ENCODE peak calls at places on chromosomes 2 and 18, in seven cellular contexts. One of them, this sample, is unnamed.

GRCh38 chr2:36366491-36367120 is 11.0 kb downstream of the CRIM1 start:
- DNase-seq in left ventricle myocardium inferior: no peak
- DNase-seq in effector memory CD8-positive, alpha-beta T cell: no peak
- DNase-seq in NCI-H2081: no peak
- DNase-seq in stimulated activated CD4-positive, alpha-beta T cell treated with anti-CD3 and anti-CD28 coated beads, Interleukin-12 subunit alpha, Interleukin-12 subunit beta, amount 100 ng/mL, for 24 hours: no peak
- DNase-seq in left ventricle myocardium superior: no peak
- DNase-seq in NCI-H1105 treated with DMSO at 0.1 percent for 48 hours: no peak
- DNase-seq in this sample: no peak

GRCh38 chr2:25617948-25618646 is 55.3 kb downstream of the DTNB start:
- DNase-seq in left ventricle myocardium inferior: no peak
- DNase-seq in effector memory CD8-positive, alpha-beta T cell: no peak
- DNase-seq in NCI-H2081: peak
- DNase-seq in stimulated activated CD4-positive, alpha-beta T cell treated with anti-CD3 and anti-CD28 coated beads, Interleukin-12 subunit alpha, Interleukin-12 subunit beta, amount 100 ng/mL, for 24 hours: no peak
- DNase-seq in left ventricle myocardium superior: no peak
- DNase-seq in NCI-H1105 treated with DMSO at 0.1 percent for 48 hours: no peak
- DNase-seq in this sample: no peak

GRCh38 chr2:46737577-46737976 is 178.0 kb downstream of the MCFD2 start:
- DNase-seq in left ventricle myocardium inferior: no peak
- DNase-seq in effector memory CD8-positive, alpha-beta T cell: no peak
- DNase-seq in NCI-H2081: peak
- DNase-seq in stimulated activated CD4-positive, alpha-beta T cell treated with anti-CD3 and anti-CD28 coated beads, Interleukin-12 subunit alpha, Interleukin-12 subunit beta, amount 100 ng/mL, for 24 hours: no peak
- DNase-seq in left ventricle myocardium superior: no peak
- DNase-seq in NCI-H1105 treated with DMSO at 0.1 percent for 48 hours: no peak
- DNase-seq in this sample: no peak

GRCh38 chr2:98875081-98875728 is 60.8 kb downstream of the CRACDL start:
- DNase-seq in left ventricle myocardium inferior: no peak
- DNase-seq in effector memory CD8-positive, alpha-beta T cell: no peak
- DNase-seq in NCI-H2081: no peak
- DNase-seq in stimulated activated CD4-positive, alpha-beta T cell treated with anti-CD3 and anti-CD28 coated beads, Interleukin-12 subunit alpha, Interleukin-12 subunit beta, amount 100 ng/mL, for 24 hours: no peak
- DNase-seq in left ventricle myocardium superior: no peak
- DNase-seq in NCI-H1105 treated with DMSO at 0.1 percent for 48 hours: no peak
- DNase-seq in this sample: no peak

GRCh38 chr18:65746936-65747335 is 3.9 kb upstream of the CDH7 start:
- DNase-seq in left ventricle myocardium inferior: no peak
- DNase-seq in effector memory CD8-positive, alpha-beta T cell: no peak
- DNase-seq in NCI-H2081: no peak
- DNase-seq in stimulated activated CD4-positive, alpha-beta T cell treated with anti-CD3 and anti-CD28 coated beads, Interleukin-12 subunit alpha, Interleukin-12 subunit beta, amount 100 ng/mL, for 24 hours: no peak
- DNase-seq in left ventricle myocardium superior: no peak
- DNase-seq in NCI-H1105 treated with DMSO at 0.1 percent for 48 hours: no peak
- DNase-seq in this sample: no peak

GRCh38 chr2:2222931-2223330 is 108.1 kb downstream of the MYT1L start:
- DNase-seq in left ventricle myocardium inferior: no peak
- DNase-seq in effector memory CD8-positive, alpha-beta T cell: no peak
- DNase-seq in NCI-H2081: no peak
- DNase-seq in stimulated activated CD4-positive, alpha-beta T cell treated with anti-CD3 and anti-CD28 coated beads, Interleukin-12 subunit alpha, Interleukin-12 subunit beta, amount 100 ng/mL, for 24 hours: no peak
- DNase-seq in left ventricle myocardium superior: no peak
- DNase-seq in NCI-H1105 treated with DMSO at 0.1 percent for 48 hours: no peak
- DNase-seq in this sample: no peak

GRCh38 chr2:240250985-240251847 is 110.8 kb upstream of the OTOS start:
- DNase-seq in left ventricle myocardium inferior: peak
- DNase-seq in effector memory CD8-positive, alpha-beta T cell: no peak
- DNase-seq in NCI-H2081: no peak
- DNase-seq in stimulated activated CD4-positive, alpha-beta T cell treated with anti-CD3 and anti-CD28 coated beads, Interleukin-12 subunit alpha, Interleukin-12 subunit beta, amount 100 ng/mL, for 24 hours: no peak
- DNase-seq in left ventricle myocardium superior: peak
- DNase-seq in NCI-H1105 treated with DMSO at 0.1 percent for 48 hours: peak
- DNase-seq in this sample: peak

GRCh38 chr18:34352385-34353163 is 127.9 kb upstream of the NOL4 start:
- DNase-seq in left ventricle myocardium inferior: no peak
- DNase-seq in effector memory CD8-positive, alpha-beta T cell: no peak
- DNase-seq in NCI-H2081: peak
- DNase-seq in stimulated activated CD4-positive, alpha-beta T cell treated with anti-CD3 and anti-CD28 coated beads, Interleukin-12 subunit alpha, Interleukin-12 subunit beta, amount 100 ng/mL, for 24 hours: no peak
- DNase-seq in left ventricle myocardium superior: no peak
- DNase-seq in NCI-H1105 treated with DMSO at 0.1 percent for 48 hours: peak
- DNase-seq in this sample: no peak

GRCh38 chr2:153416071-153416470 is 62.5 kb downstream of the RPRM start:
- DNase-seq in left ventricle myocardium inferior: no peak
- DNase-seq in effector memory CD8-positive, alpha-beta T cell: no peak
- DNase-seq in NCI-H2081: peak
- DNase-seq in stimulated activated CD4-positive, alpha-beta T cell treated with anti-CD3 and anti-CD28 coated beads, Interleukin-12 subunit alpha, Interleukin-12 subunit beta, amount 100 ng/mL, for 24 hours: no peak
- DNase-seq in left ventricle myocardium superior: no peak
- DNase-seq in NCI-H1105 treated with DMSO at 0.1 percent for 48 hours: peak
- DNase-seq in this sample: no peak

GRCh38 chr2:214341636-214342035 is 69.2 kb upstream of the VWC2L start:
- DNase-seq in left ventricle myocardium inferior: no peak
- DNase-seq in effector memory CD8-positive, alpha-beta T cell: no peak
- DNase-seq in NCI-H2081: no peak
- DNase-seq in stimulated activated CD4-positive, alpha-beta T cell treated with anti-CD3 and anti-CD28 coated beads, Interleukin-12 subunit alpha, Interleukin-12 subunit beta, amount 100 ng/mL, for 24 hours: no peak
- DNase-seq in left ventricle myocardium superior: no peak
- DNase-seq in NCI-H1105 treated with DMSO at 0.1 percent for 48 hours: no peak
- DNase-seq in this sample: no peak

GRCh38 chr2:72511906-72512305 is 313.9 kb downstream of the EXOC6B start:
- DNase-seq in left ventricle myocardium inferior: no peak
- DNase-seq in effector memory CD8-positive, alpha-beta T cell: no peak
- DNase-seq in NCI-H2081: no peak
- DNase-seq in stimulated activated CD4-positive, alpha-beta T cell treated with anti-CD3 and anti-CD28 coated beads, Interleukin-12 subunit alpha, Interleukin-12 subunit beta, amount 100 ng/mL, for 24 hours: no peak
- DNase-seq in left ventricle myocardium superior: no peak
- DNase-seq in NCI-H1105 treated with DMSO at 0.1 percent for 48 hours: no peak
- DNase-seq in this sample: no peak

GRCh38 chr2:19357383-19358241 is 811 bp downstream of the OSR1 start:
- DNase-seq in left ventricle myocardium inferior: peak
- DNase-seq in effector memory CD8-positive, alpha-beta T cell: no peak
- DNase-seq in NCI-H2081: no peak
- DNase-seq in stimulated activated CD4-positive, alpha-beta T cell treated with anti-CD3 and anti-CD28 coated beads, Interleukin-12 subunit alpha, Interleukin-12 subunit beta, amount 100 ng/mL, for 24 hours: no peak
- DNase-seq in left ventricle myocardium superior: peak
- DNase-seq in NCI-H1105 treated with DMSO at 0.1 percent for 48 hours: no peak
- DNase-seq in this sample: no peak

GRCh38 chr2:98793275-98793674 is 62.3 kb upstream of the MGAT4A start:
- DNase-seq in left ventricle myocardium inferior: no peak
- DNase-seq in effector memory CD8-positive, alpha-beta T cell: no peak
- DNase-seq in NCI-H2081: no peak
- DNase-seq in stimulated activated CD4-positive, alpha-beta T cell treated with anti-CD3 and anti-CD28 coated beads, Interleukin-12 subunit alpha, Interleukin-12 subunit beta, amount 100 ng/mL, for 24 hours: no peak
- DNase-seq in left ventricle myocardium superior: no peak
- DNase-seq in NCI-H1105 treated with DMSO at 0.1 percent for 48 hours: no peak
- DNase-seq in this sample: no peak

GRCh38 chr2:85177031-85177824 is 44.0 kb downstream of the TCF7L1 start:
- DNase-seq in left ventricle myocardium inferior: no peak
- DNase-seq in effector memory CD8-positive, alpha-beta T cell: no peak
- DNase-seq in NCI-H2081: no peak
- DNase-seq in stimulated activated CD4-positive, alpha-beta T cell treated with anti-CD3 and anti-CD28 coated beads, Interleukin-12 subunit alpha, Interleukin-12 subunit beta, amount 100 ng/mL, for 24 hours: no peak
- DNase-seq in left ventricle myocardium superior: no peak
- DNase-seq in NCI-H1105 treated with DMSO at 0.1 percent for 48 hours: no peak
- DNase-seq in this sample: no peak

GRCh38 chr2:128549094-128549493 is 230.4 kb upstream of the HS6ST1 start:
- DNase-seq in left ventricle myocardium inferior: no peak
- DNase-seq in effector memory CD8-positive, alpha-beta T cell: no peak
- DNase-seq in NCI-H2081: no peak
- DNase-seq in stimulated activated CD4-positive, alpha-beta T cell treated with anti-CD3 and anti-CD28 coated beads, Interleukin-12 subunit alpha, Interleukin-12 subunit beta, amount 100 ng/mL, for 24 hours: no peak
- DNase-seq in left ventricle myocardium superior: no peak
- DNase-seq in NCI-H1105 treated with DMSO at 0.1 percent for 48 hours: no peak
- DNase-seq in this sample: no peak

GRCh38 chr2:174342600-174343342 is 8.0 kb downstream of the SP9 start:
- DNase-seq in left ventricle myocardium inferior: no peak
- DNase-seq in effector memory CD8-positive, alpha-beta T cell: peak
- DNase-seq in NCI-H2081: peak
- DNase-seq in stimulated activated CD4-positive, alpha-beta T cell treated with anti-CD3 and anti-CD28 coated beads, Interleukin-12 subunit alpha, Interleukin-12 subunit beta, amount 100 ng/mL, for 24 hours: no peak
- DNase-seq in left ventricle myocardium superior: no peak
- DNase-seq in NCI-H1105 treated with DMSO at 0.1 percent for 48 hours: peak
- DNase-seq in this sample: no peak

GRCh38 chr2:144083211-144083610 is 436.7 kb downstream of the ZEB2 start:
- DNase-seq in left ventricle myocardium inferior: no peak
- DNase-seq in effector memory CD8-positive, alpha-beta T cell: no peak
- DNase-seq in NCI-H2081: no peak
- DNase-seq in stimulated activated CD4-positive, alpha-beta T cell treated with anti-CD3 and anti-CD28 coated beads, Interleukin-12 subunit alpha, Interleukin-12 subunit beta, amount 100 ng/mL, for 24 hours: no peak
- DNase-seq in left ventricle myocardium superior: no peak
- DNase-seq in NCI-H1105 treated with DMSO at 0.1 percent for 48 hours: no peak
- DNase-seq in this sample: no peak

GRCh38 chr2:207142461-207142860 is 23.3 kb downstream of the KLF7 start:
- DNase-seq in left ventricle myocardium inferior: no peak
- DNase-seq in effector memory CD8-positive, alpha-beta T cell: no peak
- DNase-seq in NCI-H2081: no peak
- DNase-seq in stimulated activated CD4-positive, alpha-beta T cell treated with anti-CD3 and anti-CD28 coated beads, Interleukin-12 subunit alpha, Interleukin-12 subunit beta, amount 100 ng/mL, for 24 hours: no peak
- DNase-seq in left ventricle myocardium superior: no peak
- DNase-seq in NCI-H1105 treated with DMSO at 0.1 percent for 48 hours: no peak
- DNase-seq in this sample: no peak

GRCh38 chr2:215624423-215624829 is 188.6 kb upstream of the FN1 start:
- DNase-seq in left ventricle myocardium inferior: no peak
- DNase-seq in effector memory CD8-positive, alpha-beta T cell: no peak
- DNase-seq in NCI-H2081: no peak
- DNase-seq in stimulated activated CD4-positive, alpha-beta T cell treated with anti-CD3 and anti-CD28 coated beads, Interleukin-12 subunit alpha, Interleukin-12 subunit beta, amount 100 ng/mL, for 24 hours: no peak
- DNase-seq in left ventricle myocardium superior: peak
- DNase-seq in NCI-H1105 treated with DMSO at 0.1 percent for 48 hours: no peak
- DNase-seq in this sample: no peak

GRCh38 chr2:170715062-170715931 is at the start of gene SP5:
- DNase-seq in left ventricle myocardium inferior: peak
- DNase-seq in effector memory CD8-positive, alpha-beta T cell: no peak
- DNase-seq in NCI-H2081: peak
- DNase-seq in stimulated activated CD4-positive, alpha-beta T cell treated with anti-CD3 and anti-CD28 coated beads, Interleukin-12 subunit alpha, Interleukin-12 subunit beta, amount 100 ng/mL, for 24 hours: no peak
- DNase-seq in left ventricle myocardium superior: peak
- DNase-seq in NCI-H1105 treated with DMSO at 0.1 percent for 48 hours: no peak
- DNase-seq in this sample: no peak

GRCh38 chr18:24790347-24790746 is 329.9 kb downstream of the HRH4 start:
- DNase-seq in left ventricle myocardium inferior: no peak
- DNase-seq in effector memory CD8-positive, alpha-beta T cell: no peak
- DNase-seq in NCI-H2081: no peak
- DNase-seq in stimulated activated CD4-positive, alpha-beta T cell treated with anti-CD3 and anti-CD28 coated beads, Interleukin-12 subunit alpha, Interleukin-12 subunit beta, amount 100 ng/mL, for 24 hours: no peak
- DNase-seq in left ventricle myocardium superior: no peak
- DNase-seq in NCI-H1105 treated with DMSO at 0.1 percent for 48 hours: no peak
- DNase-seq in this sample: no peak

GRCh38 chr2:16302969-16303592 is 362.6 kb downstream of the CYRIA start:
- DNase-seq in left ventricle myocardium inferior: no peak
- DNase-seq in effector memory CD8-positive, alpha-beta T cell: no peak
- DNase-seq in NCI-H2081: no peak
- DNase-seq in stimulated activated CD4-positive, alpha-beta T cell treated with anti-CD3 and anti-CD28 coated beads, Interleukin-12 subunit alpha, Interleukin-12 subunit beta, amount 100 ng/mL, for 24 hours: no peak
- DNase-seq in left ventricle myocardium superior: no peak
- DNase-seq in NCI-H1105 treated with DMSO at 0.1 percent for 48 hours: no peak
- DNase-seq in this sample: no peak

GRCh38 chr2:685421-685820 is 8.2 kb upstream of the TMEM18 start:
- DNase-seq in left ventricle myocardium inferior: no peak
- DNase-seq in effector memory CD8-positive, alpha-beta T cell: no peak
- DNase-seq in NCI-H2081: no peak
- DNase-seq in stimulated activated CD4-positive, alpha-beta T cell treated with anti-CD3 and anti-CD28 coated beads, Interleukin-12 subunit alpha, Interleukin-12 subunit beta, amount 100 ng/mL, for 24 hours: no peak
- DNase-seq in left ventricle myocardium superior: no peak
- DNase-seq in NCI-H1105 treated with DMSO at 0.1 percent for 48 hours: no peak
- DNase-seq in this sample: no peak

GRCh38 chr18:50013363-50014138 is 181.4 kb downstream of the MYO5B start:
- DNase-seq in left ventricle myocardium inferior: no peak
- DNase-seq in effector memory CD8-positive, alpha-beta T cell: no peak
- DNase-seq in NCI-H2081: no peak
- DNase-seq in stimulated activated CD4-positive, alpha-beta T cell treated with anti-CD3 and anti-CD28 coated beads, Interleukin-12 subunit alpha, Interleukin-12 subunit beta, amount 100 ng/mL, for 24 hours: no peak
- DNase-seq in left ventricle myocardium superior: no peak
- DNase-seq in NCI-H1105 treated with DMSO at 0.1 percent for 48 hours: no peak
- DNase-seq in this sample: no peak

GRCh38 chr18:32461704-32462272 is 8.9 kb downstream of the GAREM1 start:
- DNase-seq in left ventricle myocardium inferior: no peak
- DNase-seq in effector memory CD8-positive, alpha-beta T cell: no peak
- DNase-seq in NCI-H2081: no peak
- DNase-seq in stimulated activated CD4-positive, alpha-beta T cell treated with anti-CD3 and anti-CD28 coated beads, Interleukin-12 subunit alpha, Interleukin-12 subunit beta, amount 100 ng/mL, for 24 hours: no peak
- DNase-seq in left ventricle myocardium superior: no peak
- DNase-seq in NCI-H1105 treated with DMSO at 0.1 percent for 48 hours: no peak
- DNase-seq in this sample: no peak

GRCh38 chr2:145617906-145618305 is 1098.0 kb upstream of the ZEB2 start:
- DNase-seq in left ventricle myocardium inferior: no peak
- DNase-seq in effector memory CD8-positive, alpha-beta T cell: no peak
- DNase-seq in NCI-H2081: no peak
- DNase-seq in stimulated activated CD4-positive, alpha-beta T cell treated with anti-CD3 and anti-CD28 coated beads, Interleukin-12 subunit alpha, Interleukin-12 subunit beta, amount 100 ng/mL, for 24 hours: no peak
- DNase-seq in left ventricle myocardium superior: no peak
- DNase-seq in NCI-H1105 treated with DMSO at 0.1 percent for 48 hours: peak
- DNase-seq in this sample: no peak

GRCh38 chr18:62436636-62437519 is 85.9 kb upstream of the ZCCHC2 start:
- DNase-seq in left ventricle myocardium inferior: peak
- DNase-seq in effector memory CD8-positive, alpha-beta T cell: no peak
- DNase-seq in NCI-H2081: no peak
- DNase-seq in stimulated activated CD4-positive, alpha-beta T cell treated with anti-CD3 and anti-CD28 coated beads, Interleukin-12 subunit alpha, Interleukin-12 subunit beta, amount 100 ng/mL, for 24 hours: no peak
- DNase-seq in left ventricle myocardium superior: peak
- DNase-seq in NCI-H1105 treated with DMSO at 0.1 percent for 48 hours: no peak
- DNase-seq in this sample: no peak

GRCh38 chr2:136019304-136019703 is 33.9 kb upstream of the DARS1 start:
- DNase-seq in left ventricle myocardium inferior: no peak
- DNase-seq in effector memory CD8-positive, alpha-beta T cell: no peak
- DNase-seq in NCI-H2081: no peak
- DNase-seq in stimulated activated CD4-positive, alpha-beta T cell treated with anti-CD3 and anti-CD28 coated beads, Interleukin-12 subunit alpha, Interleukin-12 subunit beta, amount 100 ng/mL, for 24 hours: no peak
- DNase-seq in left ventricle myocardium superior: no peak
- DNase-seq in NCI-H1105 treated with DMSO at 0.1 percent for 48 hours: no peak
- DNase-seq in this sample: no peak

GRCh38 chr2:208042041-208042440 is 16.7 kb upstream of the PLEKHM3 start:
- DNase-seq in left ventricle myocardium inferior: no peak
- DNase-seq in effector memory CD8-positive, alpha-beta T cell: no peak
- DNase-seq in NCI-H2081: no peak
- DNase-seq in stimulated activated CD4-positive, alpha-beta T cell treated with anti-CD3 and anti-CD28 coated beads, Interleukin-12 subunit alpha, Interleukin-12 subunit beta, amount 100 ng/mL, for 24 hours: no peak
- DNase-seq in left ventricle myocardium superior: no peak
- DNase-seq in NCI-H1105 treated with DMSO at 0.1 percent for 48 hours: no peak
- DNase-seq in this sample: no peak

GRCh38 chr2:71779306-71779855 is 326.0 kb downstream of the DYSF start:
- DNase-seq in left ventricle myocardium inferior: no peak
- DNase-seq in effector memory CD8-positive, alpha-beta T cell: no peak
- DNase-seq in NCI-H2081: no peak
- DNase-seq in stimulated activated CD4-positive, alpha-beta T cell treated with anti-CD3 and anti-CD28 coated beads, Interleukin-12 subunit alpha, Interleukin-12 subunit beta, amount 100 ng/mL, for 24 hours: no peak
- DNase-seq in left ventricle myocardium superior: no peak
- DNase-seq in NCI-H1105 treated with DMSO at 0.1 percent for 48 hours: no peak
- DNase-seq in this sample: no peak

GRCh38 chr2:47173986-47174730 is 19.1 kb upstream of the STPG4 start:
- DNase-seq in left ventricle myocardium inferior: no peak
- DNase-seq in effector memory CD8-positive, alpha-beta T cell: no peak
- DNase-seq in NCI-H2081: no peak
- DNase-seq in stimulated activated CD4-positive, alpha-beta T cell treated with anti-CD3 and anti-CD28 coated beads, Interleukin-12 subunit alpha, Interleukin-12 subunit beta, amount 100 ng/mL, for 24 hours: no peak
- DNase-seq in left ventricle myocardium superior: no peak
- DNase-seq in NCI-H1105 treated with DMSO at 0.1 percent for 48 hours: no peak
- DNase-seq in this sample: no peak

GRCh38 chr2:159201321-159202063 is 85.0 kb downstream of the WDSUB1 start:
- DNase-seq in left ventricle myocardium inferior: no peak
- DNase-seq in effector memory CD8-positive, alpha-beta T cell: peak
- DNase-seq in NCI-H2081: no peak
- DNase-seq in stimulated activated CD4-positive, alpha-beta T cell treated with anti-CD3 and anti-CD28 coated beads, Interleukin-12 subunit alpha, Interleukin-12 subunit beta, amount 100 ng/mL, for 24 hours: no peak
- DNase-seq in left ventricle myocardium superior: no peak
- DNase-seq in NCI-H1105 treated with DMSO at 0.1 percent for 48 hours: no peak
- DNase-seq in this sample: no peak

GRCh38 chr2:150286730-150287362 is 200.6 kb downstream of the RND3 start:
- DNase-seq in left ventricle myocardium inferior: no peak
- DNase-seq in effector memory CD8-positive, alpha-beta T cell: no peak
- DNase-seq in NCI-H2081: no peak
- DNase-seq in stimulated activated CD4-positive, alpha-beta T cell treated with anti-CD3 and anti-CD28 coated beads, Interleukin-12 subunit alpha, Interleukin-12 subunit beta, amount 100 ng/mL, for 24 hours: no peak
- DNase-seq in left ventricle myocardium superior: no peak
- DNase-seq in NCI-H1105 treated with DMSO at 0.1 percent for 48 hours: no peak
- DNase-seq in this sample: no peak

GRCh38 chr2:3651686-3652516 is 6.1 kb upstream of the ALLC start:
- DNase-seq in left ventricle myocardium inferior: no peak
- DNase-seq in effector memory CD8-positive, alpha-beta T cell: peak
- DNase-seq in NCI-H2081: peak
- DNase-seq in stimulated activated CD4-positive, alpha-beta T cell treated with anti-CD3 and anti-CD28 coated beads, Interleukin-12 subunit alpha, Interleukin-12 subunit beta, amount 100 ng/mL, for 24 hours: peak
- DNase-seq in left ventricle myocardium superior: peak
- DNase-seq in NCI-H1105 treated with DMSO at 0.1 percent for 48 hours: peak
- DNase-seq in this sample: no peak

GRCh38 chr18:5197032-5197434 is at the start of gene AKAIN1:
- DNase-seq in left ventricle myocardium inferior: peak
- DNase-seq in effector memory CD8-positive, alpha-beta T cell: no peak
- DNase-seq in NCI-H2081: peak
- DNase-seq in stimulated activated CD4-positive, alpha-beta T cell treated with anti-CD3 and anti-CD28 coated beads, Interleukin-12 subunit alpha, Interleukin-12 subunit beta, amount 100 ng/mL, for 24 hours: no peak
- DNase-seq in left ventricle myocardium superior: peak
- DNase-seq in NCI-H1105 treated with DMSO at 0.1 percent for 48 hours: peak
- DNase-seq in this sample: no peak

GRCh38 chr2:40168032-40168431 is 283.9 kb downstream of the SLC8A1 start:
- DNase-seq in left ventricle myocardium inferior: no peak
- DNase-seq in effector memory CD8-positive, alpha-beta T cell: no peak
- DNase-seq in NCI-H2081: no peak
- DNase-seq in stimulated activated CD4-positive, alpha-beta T cell treated with anti-CD3 and anti-CD28 coated beads, Interleukin-12 subunit alpha, Interleukin-12 subunit beta, amount 100 ng/mL, for 24 hours: no peak
- DNase-seq in left ventricle myocardium superior: no peak
- DNase-seq in NCI-H1105 treated with DMSO at 0.1 percent for 48 hours: no peak
- DNase-seq in this sample: no peak

GRCh38 chr18:3217930-3218647 is 1.7 kb downstream of the MYOM1 start:
- DNase-seq in left ventricle myocardium inferior: no peak
- DNase-seq in effector memory CD8-positive, alpha-beta T cell: no peak
- DNase-seq in NCI-H2081: no peak
- DNase-seq in stimulated activated CD4-positive, alpha-beta T cell treated with anti-CD3 and anti-CD28 coated beads, Interleukin-12 subunit alpha, Interleukin-12 subunit beta, amount 100 ng/mL, for 24 hours: no peak
- DNase-seq in left ventricle myocardium superior: no peak
- DNase-seq in NCI-H1105 treated with DMSO at 0.1 percent for 48 hours: no peak
- DNase-seq in this sample: no peak

GRCh38 chr2:240588669-240589068 is 2.1 kb downstream of the CAPN10 start:
- DNase-seq in left ventricle myocardium inferior: no peak
- DNase-seq in effector memory CD8-positive, alpha-beta T cell: no peak
- DNase-seq in NCI-H2081: no peak
- DNase-seq in stimulated activated CD4-positive, alpha-beta T cell treated with anti-CD3 and anti-CD28 coated beads, Interleukin-12 subunit alpha, Interleukin-12 subunit beta, amount 100 ng/mL, for 24 hours: no peak
- DNase-seq in left ventricle myocardium superior: peak
- DNase-seq in NCI-H1105 treated with DMSO at 0.1 percent for 48 hours: no peak
- DNase-seq in this sample: no peak